ENCODE peak calls at places on chromosomes 6 and 20, in eight cellular contexts. V, E, R, Q, B, A, F and T are unnamed samples.

GRCh38 chr20:7375905-7376304 is 564.4 kb downstream of the HAO1 start:
- DNase-seq in E (peak; percentile 50), Q (peak; percentile 34), A (no peak), V (peak; percentile 39), B (no peak), R (peak; percentile 13), F (no peak), T (no peak)

GRCh38 chr6:100620085-100620484 is 155.4 kb upstream of the SIM1 start:
- DNase-seq in F (no peak), V (peak; percentile 81), Q (peak; percentile 7), R (peak; percentile 93), E (no peak), A (no peak), B (no peak), T (no peak)

GRCh38 chr20:10217517-10218410 is 866 bp upstream of the SNAP25 start:
- DNase-seq in R (no peak), Q (peak; percentile 65), B (no peak), V (peak; percentile 75), E (peak; percentile 90), F (no peak), A (no peak), T (no peak)

GRCh38 chr6:12371641-12372146 is 81.5 kb downstream of the EDN1 start:
- DNase-seq in V (peak; percentile 85), E (no peak), B (no peak), F (no peak), Q (peak; percentile 22), R (peak; percentile 3), A (no peak), T (no peak)

GRCh38 chr6:121351911-121352310 is 17.6 kb upstream of the TBC1D32 start:
- DNase-seq in Q (no peak), R (no peak), V (no peak), A (no peak), B (no peak), E (no peak), F (no peak), T (no peak)

GRCh38 chr20:25525857-25526256 is 59.5 kb downstream of the NINL start:
- DNase-seq in B (no peak), Q (no peak), A (peak; percentile 34), R (peak; percentile 97), V (peak; percentile 89), F (no peak), E (no peak), T (no peak)

GRCh38 chr6:12516070-12516469 is 200.5 kb upstream of the PHACTR1 start:
- DNase-seq in F (no peak), V (no peak), R (no peak), Q (no peak), E (no peak), B (no peak), A (no peak), T (no peak)

GRCh38 chr20:32474967-32475819 is 109.9 kb downstream of the NOL4L start:
- DNase-seq in V (peak; percentile 65), R (peak; percentile 91), A (peak; percentile 95), F (no peak), Q (peak; percentile 91), E (peak; percentile 70), B (peak; percentile 69), T (peak; percentile 96)

GRCh38 chr20:9660236-9660868 is 146.0 kb downstream of the LAMP5 start:
- DNase-seq in F (no peak), B (no peak), Q (peak; percentile 4), V (peak; percentile 15), R (no peak), E (peak; percentile 73), A (no peak), T (no peak)

GRCh38 chr20:34536798-34537394 is 20.7 kb downstream of the DYNLRB1 start:
- DNase-seq in Q (peak; percentile 32), A (no peak), B (no peak), F (no peak), R (no peak), V (no peak), E (peak; percentile 65), T (no peak)

GRCh38 chr6:2307794-2308193 is 62.4 kb upstream of the GMDS start:
- DNase-seq in B (no peak), F (no peak), E (no peak), R (no peak), V (no peak), Q (no peak), A (no peak), T (no peak)

GRCh38 chr6:11632795-11633511 is 95.4 kb downstream of the TMEM170B start:
- DNase-seq in A (peak; percentile 62), B (no peak), R (peak; percentile 79), V (peak; percentile 76), E (peak; percentile 61), Q (no peak), F (no peak), T (no peak)

GRCh38 chr6:7528565-7528964 is 12.9 kb upstream of the DSP start:
- DNase-seq in R (peak; percentile 84), Q (no peak), A (no peak), F (no peak), V (peak; percentile 96), E (no peak), B (no peak), T (no peak)

GRCh38 chr6:108630050-108630714 is 69.5 kb downstream of the FOXO3 start:
- DNase-seq in F (no peak), A (no peak), E (no peak), Q (no peak), B (no peak), R (no peak), V (peak; percentile 52), T (no peak)

GRCh38 chr20:31712112-31712553 is 10.5 kb downstream of the BCL2L1 start:
- DNase-seq in E (peak; percentile 72), Q (no peak), R (no peak), F (no peak), A (no peak), B (no peak), V (no peak), T (no peak)

GRCh38 chr6:36797653-36798052 is 41.6 kb downstream of the CPNE5 start:
- DNase-seq in R (no peak), B (no peak), Q (no peak), F (no peak), A (no peak), V (no peak), E (no peak), T (no peak)

GRCh38 chr6:153031335-153031955 is 28.9 kb upstream of the MTRF1L start:
- DNase-seq in V (peak; percentile 96), B (no peak), A (no peak), E (no peak), Q (peak; percentile 7), R (no peak), F (no peak), T (no peak)

GRCh38 chr6:136956590-136957573 is 34.8 kb downstream of the SLC35D3 start:
- DNase-seq in E (peak; percentile 64), F (no peak), R (no peak), Q (no peak), A (no peak), B (no peak), V (no peak), T (no peak)

GRCh38 chr6:41709375-41709774 is 26.0 kb downstream of the TFEB start:
- DNase-seq in Q (no peak), R (no peak), V (no peak), F (no peak), B (no peak), A (no peak), E (no peak), T (no peak)

GRCh38 chr6:39901116-39901655 is 33.1 kb downstream of the MOCS1 start:
- DNase-seq in E (no peak), F (no peak), A (peak; percentile 57), V (no peak), B (no peak), R (no peak), Q (no peak), T (no peak)

GRCh38 chr6:2731281-2731909 is 19.3 kb downstream of the MYLK4 start:
- DNase-seq in E (no peak), Q (no peak), B (no peak), A (no peak), V (peak; percentile 63), R (no peak), F (no peak), T (no peak)

GRCh38 chr20:56504373-56505005 is 20.1 kb upstream of the FAM209A start:
- DNase-seq in B (no peak), F (no peak), A (peak; percentile 25), Q (no peak), V (no peak), R (no peak), E (peak; percentile 34), T (no peak)

GRCh38 chr20:19901226-19901625 is 115.9 kb upstream of the NAA20 start:
- DNase-seq in R (no peak), B (no peak), V (no peak), A (peak; percentile 78), E (no peak), Q (no peak), F (no peak), T (no peak)

GRCh38 chr6:2102316-2102883 is 143.0 kb downstream of the GMDS start:
- DNase-seq in V (no peak), R (no peak), B (no peak), A (no peak), F (peak; percentile 1), Q (peak; percentile 80), E (no peak), T (no peak)

GRCh38 chr6:151675746-151676459 is 131.6 kb upstream of the ESR1 start:
- DNase-seq in B (peak; percentile 67), F (peak; percentile 3), A (no peak), V (peak; percentile 49), R (no peak), E (peak; percentile 68), Q (peak; percentile 46), T (no peak)

GRCh38 chr6:167142433-167142761 is 15.4 kb downstream of the GPR31 start:
- DNase-seq in R (no peak), V (no peak), F (no peak), E (no peak), Q (no peak), A (no peak), B (no peak), T (no peak)
- TF ChIP-seq CTCF in R (no peak), V (no peak), F (no peak), E (no peak), Q (no peak), A (no peak), B (no peak), T (no peak)

DNA sequence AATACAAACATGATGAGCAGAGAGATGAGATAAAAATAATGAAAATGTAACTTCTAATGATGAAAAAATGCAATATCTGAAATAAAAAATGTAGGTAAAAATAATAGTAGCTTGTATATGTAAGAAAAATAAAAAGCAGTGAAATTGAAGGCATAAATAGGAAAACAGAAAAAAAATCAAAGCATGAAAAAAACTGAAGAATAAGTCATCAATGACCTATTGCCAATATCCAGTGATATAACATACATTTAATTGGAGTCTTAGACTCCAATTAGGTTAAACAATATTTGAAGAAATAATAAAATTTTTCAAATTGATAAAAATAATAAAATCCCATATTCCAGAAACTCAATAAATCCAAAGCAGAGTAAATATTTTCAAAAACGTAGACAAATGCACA is 114.0 kb upstream of the HDGFL1 start:
- DNase-seq in Q (no peak), F (no peak), R (no peak), B (no peak), V (no peak), E (no peak), A (no peak), T (no peak)
- TF ChIP-seq CTCF in Q (no peak), F (no peak), R (no peak), B (no peak), V (no peak), E (no peak), A (no peak), T (no peak)

GRCh38 chr6:140538926-140539325 is 1164.5 kb upstream of the CITED2 start:
- DNase-seq in R (peak; percentile 21), F (no peak), A (no peak), Q (no peak), V (peak; percentile 14), B (no peak), E (no peak), T (no peak)
- TF ChIP-seq CTCF in R (peak; percentile 37), F (no peak), A (no peak), Q (no peak), V (no peak), B (no peak), E (no peak), T (no peak)

GRCh38 chr6:33417903-33418689 is at the start of gene CUTA:
- DNase-seq in Q (peak; percentile 100), V (peak; percentile 99), E (peak; percentile 99), A (peak; percentile 100), B (peak; percentile 99), R (peak; percentile 100), F (peak; percentile 99), T (peak; percentile 99)
- TF ChIP-seq CTCF in Q (peak; percentile 18), V (peak; percentile 37), E (peak; percentile 68), A (no peak), B (peak; percentile 44), R (peak; percentile 70), F (no peak), T (peak; percentile 44)